ENCODE peak calls at places on chromosomes 3 and 15, in four cellular contexts. F, J, S and W are unnamed samples.

GRCh38 chr3:3707858-3708768 is 91.1 kb upstream of the LRRN1 start:
- DNase-seq in F (no peak), J (no peak), S (no peak), W (no peak)

GRCh38 chr15:61974118-61974517 is 86.1 kb downstream of the VPS13C start:
- DNase-seq in F (no peak), J (no peak), S (no peak), W (no peak)

GRCh38 chr3:21551019-21551418 is 200.0 kb downstream of the ZNF385D start:
- DNase-seq in F (no peak), J (peak; percentile 10), S (no peak), W (no peak)

GRCh38 chr15:25391971-25392733 is 46.7 kb downstream of the UBE3A start:
- DNase-seq in F (peak; percentile 87), J (no peak), S (no peak), W (peak; percentile 75)

GRCh38 chr3:48423241-48423882 is 6.5 kb downstream of the PLXNB1 start:
- DNase-seq in F (no peak), J (no peak), S (no peak), W (no peak)

GRCh38 chr3:39264053-39264452 is 15.8 kb downstream of the CX3CR1 start:
- DNase-seq in F (no peak), J (no peak), S (no peak), W (no peak)

GRCh38 chr15:56866798-56867197 is 51.6 kb upstream of the TCF12 start:
- DNase-seq in F (no peak), J (no peak), S (no peak), W (no peak)

GRCh38 chr3:160616721-160617120 is 51.4 kb upstream of the KPNA4 start:
- DNase-seq in F (no peak), J (peak; percentile 2), S (no peak), W (no peak)

GRCh38 chr3:37766220-37766605 is 95.5 kb upstream of the CTDSPL start:
- DNase-seq in F (no peak), J (no peak), S (no peak), W (no peak)

GRCh38 chr15:39273805-39274411 is 307.0 kb upstream of the THBS1 start:
- DNase-seq in F (no peak), J (no peak), S (no peak), W (no peak)

GRCh38 chr3:29441020-29441324 is 160.1 kb downstream of the RBMS3 start:
- DNase-seq in F (no peak), J (no peak), S (no peak), W (no peak)

GRCh38 chr3:14435175-14436011 is 33.0 kb downstream of the SLC6A6 start:
- DNase-seq in F (no peak), J (no peak), S (no peak), W (no peak)

GRCh38 chr3:105715372-105715771 is 153.4 kb downstream of the CBLB start:
- DNase-seq in F (peak; percentile 10), J (no peak), S (no peak), W (peak; percentile 32)

GRCh38 chr3:11391172-11391879 is 119.1 kb downstream of the ATG7 start:
- DNase-seq in F (no peak), J (no peak), S (no peak), W (no peak)

GRCh38 chr3:16307832-16308531 is 43.0 kb downstream of the OXNAD1 start:
- DNase-seq in F (no peak), J (no peak), S (no peak), W (no peak)

GRCh38 chr3:122576174-122576940 is 1.1 kb upstream of the PARP15 start:
- DNase-seq in F (no peak), J (no peak), S (no peak), W (no peak)

GRCh38 chr3:127074900-127075360 is 92.0 kb downstream of the PLXNA1 start:
- DNase-seq in F (peak; percentile 14), J (no peak), S (no peak), W (peak; percentile 43)

GRCh38 chr3:101243285-101244211 is 76.8 kb downstream of the IMPG2 start:
- DNase-seq in F (no peak), J (no peak), S (no peak), W (peak; percentile 18)

GRCh38 chr3:175386630-175387029 is 527.5 kb downstream of the NAALADL2 start:
- DNase-seq in F (peak; percentile 74), J (no peak), S (no peak), W (peak; percentile 79)

GRCh38 chr15:66905954-66906353 is 159.4 kb upstream of the SMAD3 start:
- DNase-seq in F (no peak), J (no peak), S (no peak), W (no peak)

DNA sequence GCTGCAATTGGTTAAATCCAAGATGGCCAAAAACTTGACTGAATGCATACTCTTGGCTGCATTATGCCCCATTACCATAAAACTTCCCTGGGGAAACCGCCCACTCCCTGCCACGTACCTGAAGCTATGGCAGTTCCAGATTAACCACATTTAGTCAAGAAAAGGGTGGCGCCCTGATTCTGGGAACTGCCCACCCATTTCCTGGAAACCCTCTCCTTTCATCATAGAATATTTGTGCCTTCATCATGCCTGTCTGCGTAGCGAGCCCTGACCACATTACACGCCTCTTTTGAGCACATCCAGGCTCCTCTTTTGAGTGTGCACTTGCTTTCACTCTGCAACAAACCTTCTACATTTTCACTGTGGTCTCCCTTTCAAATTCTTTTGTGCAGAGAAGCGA is 5.2 kb downstream of the LINS1 start:
- DNase-seq in F (no peak), J (no peak), S (no peak), W (no peak)
- H3K4me3 ChIP-seq in F (no peak overlapping the region), J (no peak overlapping the region), S (no peak overlapping the region), W (no peak overlapping the region)

GRCh38 chr3:169389211-169389924 is 274.1 kb downstream of the MECOM start:
- DNase-seq in F (no peak), J (no peak), S (no peak), W (no peak)

GRCh38 chr3:169390310-169390731 is 273.2 kb downstream of the MECOM start:
- DNase-seq in F (no peak), J (no peak), S (no peak), W (no peak)

GRCh38 chr3:169391672-169392071 is 271.8 kb downstream of the MECOM start:
- DNase-seq in F (no peak), J (peak; percentile 8), S (no peak), W (no peak)

GRCh38 chr3:169390741-169391300 is 272.7 kb downstream of the MECOM start:
- DNase-seq in F (no peak), J (peak; percentile 17), S (no peak), W (no peak)

GRCh38 chr3:169389925-169390253 is 273.6 kb downstream of the MECOM start:
- DNase-seq in F (no peak), J (no peak), S (no peak), W (no peak)
- H3K4me3 ChIP-seq in F (no peak overlapping the region), J (no peak overlapping the region), S (no peak overlapping the region), W (no peak overlapping the region)

GRCh38 chr3:172476339-172476738 is 28.1 kb upstream of the GHSR start:
- DNase-seq in F (no peak), J (no peak), S (no peak), W (no peak)
- H3K4me3 ChIP-seq in F (no peak overlapping the region), J (peak overlapping the region; percentile 29), S (peak overlapping the region; percentile 67), W (no peak overlapping the region)

GRCh38 chr3:190340071-190340470 is 17.8 kb upstream of the CLDN1 start:
- DNase-seq in F (no peak), J (no peak), S (no peak), W (no peak)

GRCh38 chr3:190346541-190346940 is 24.3 kb upstream of the CLDN1 start:
- DNase-seq in F (no peak), J (no peak), S (no peak), W (no peak)

GRCh38 chr3:190345027-190345821 is 23.0 kb upstream of the CLDN1 start:
- DNase-seq in F (peak; percentile 81), J (peak; percentile 7), S (no peak), W (peak; percentile 78)

DNA sequence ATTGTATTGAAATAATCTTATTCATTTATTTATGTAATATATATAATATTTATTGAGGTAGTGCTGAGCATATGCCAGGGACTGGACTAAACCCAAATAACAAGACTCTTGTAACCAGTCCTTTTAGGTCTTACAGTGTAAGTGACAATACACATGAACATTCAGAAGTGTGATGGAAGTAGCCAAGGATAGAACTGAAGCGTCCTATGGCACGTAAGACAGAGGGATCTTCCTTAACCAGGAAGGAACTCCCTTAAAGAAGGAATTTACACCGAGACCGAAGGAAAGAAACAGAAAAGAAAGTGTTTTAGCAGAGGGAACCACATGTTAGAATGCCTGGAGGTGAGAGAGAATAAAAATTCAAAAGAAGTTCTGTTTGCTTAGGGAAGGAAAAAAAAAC is 23.6 kb upstream of the CLDN1 start:
- DNase-seq in F (no peak), J (no peak), S (no peak), W (no peak)
- H3K4me3 ChIP-seq in F (no peak overlapping the region), J (no peak overlapping the region), S (no peak overlapping the region), W (no peak overlapping the region)

GRCh38 chr3:112130638-112130993 is 2.4 kb downstream of the GCSAM start:
- DNase-seq in F (no peak), J (no peak), S (no peak), W (no peak)

GRCh38 chr3:112132088-112132487 is 960 bp downstream of the GCSAM start:
- DNase-seq in F (no peak), J (no peak), S (no peak), W (no peak)

GRCh38 chr3:112128843-112129727 is 4.0 kb downstream of the GCSAM start:
- DNase-seq in F (peak; percentile 37), J (no peak), S (no peak), W (no peak)

GRCh38 chr3:112131111-112131510 is 1.9 kb downstream of the GCSAM start:
- DNase-seq in F (no peak), J (no peak), S (no peak), W (no peak)

DNA sequence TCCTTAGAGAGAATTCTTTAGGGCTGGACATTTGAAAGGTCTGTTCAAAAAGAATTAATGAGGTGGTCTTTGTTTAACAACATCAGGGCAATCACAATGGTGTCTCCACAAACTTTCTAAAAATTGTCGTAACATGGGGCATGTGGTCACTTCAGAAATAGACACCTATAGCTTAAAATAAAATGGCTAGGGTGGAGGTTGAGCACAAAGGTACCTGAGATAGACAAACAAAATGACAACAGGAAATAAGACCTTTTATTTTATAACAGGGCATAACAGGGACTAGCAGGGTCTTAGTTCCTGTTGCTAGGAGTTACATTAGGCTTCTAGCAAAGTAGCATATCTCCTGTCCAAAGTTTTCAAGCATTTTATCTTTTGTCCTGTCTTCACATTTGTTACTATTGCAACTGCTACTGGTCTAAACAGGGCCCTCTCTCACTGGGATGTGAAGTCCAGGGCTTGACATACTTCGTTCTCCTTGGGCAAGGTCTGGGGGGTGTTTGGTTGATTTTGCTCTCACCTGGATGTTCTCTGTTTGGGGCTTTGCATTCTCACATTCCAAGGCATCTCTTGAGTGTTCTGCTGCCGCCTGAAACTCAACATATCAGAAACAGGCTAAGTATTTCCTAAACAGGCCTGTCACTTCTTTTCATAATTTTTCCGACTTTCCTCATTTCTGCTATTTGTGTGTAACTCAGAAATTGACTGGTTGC is 3.0 kb downstream of the GCSAM start:
- DNase-seq in F (no peak), J (no peak), S (no peak), W (no peak)
- H3K4me3 ChIP-seq in F (no peak overlapping the region), J (no peak overlapping the region), S (no peak overlapping the region), W (no peak overlapping the region)